ENCODE peak calls at places on chromosome 12, in eight cellular contexts. R is CD4-positive, alpha-beta memory T cell; M is fibroblast of lung; D is Panc1; P is thyroid gland; U is Peyer's patch; F is psoas muscle; V is tibial nerve. O is an unnamed sample.

GRCh38 chr12:70044170-70044569 is 199.1 kb upstream of the CNOT2 start:
- DNase-seq in R (no peak), M (no peak), D (no peak), P (no peak), U (no peak), F (no peak), V (no peak), O (no peak)

GRCh38 chr12:94616217-94616729 is 34.1 kb downstream of the TMCC3 start:
- DNase-seq in R (no peak), M (no peak), D (no peak), P (peak; percentile 44), U (no peak), F (peak; percentile 81), V (no peak), O (no peak)

GRCh38 chr12:52442600-52443061 is 8.5 kb upstream of the KRT75 start:
- DNase-seq in R (no peak), M (peak; percentile 59), D (peak; percentile 82), P (peak; percentile 4), U (no peak), F (no peak), V (no peak), O (no peak)

GRCh38 chr12:110585231-110585799 is 2.2 kb upstream of the PPTC7 start:
- DNase-seq in R (peak; percentile 58), M (peak; percentile 24), D (no peak), P (peak; percentile 46), U (no peak), F (no peak), V (no peak), O (peak; percentile 43)

GRCh38 chr12:42679402-42679801 is 89.9 kb upstream of the PRICKLE1 start:
- DNase-seq in R (no peak), M (peak; percentile 29), D (no peak), P (no peak), U (no peak), F (no peak), V (no peak), O (no peak)

GRCh38 chr12:62767946-62768345 is 167.0 kb downstream of the PPM1H start:
- DNase-seq in R (no peak), M (no peak), D (no peak), P (no peak), U (no peak), F (no peak), V (no peak), O (no peak)

GRCh38 chr12:80936353-80936641 is 1.4 kb downstream of the LIN7A start:
- DNase-seq in R (no peak), M (no peak), D (no peak), P (no peak), U (no peak), F (no peak), V (peak; percentile 13), O (no peak)

GRCh38 chr12:83818888-83819287 is 1093.7 kb downstream of the SLC6A15 start:
- DNase-seq in R (no peak), M (peak; percentile 56), D (no peak), P (no peak), U (no peak), F (no peak), V (no peak), O (no peak)

GRCh38 chr12:42538203-42538602 is 51.3 kb downstream of the PRICKLE1 start:
- DNase-seq in R (no peak), M (no peak), D (no peak), P (no peak), U (no peak), F (no peak), V (no peak), O (no peak)

GRCh38 chr12:32272465-32272864 is 126.9 kb upstream of the FGD4 start:
- DNase-seq in R (no peak), M (no peak), D (no peak), P (peak; percentile 73), U (peak; percentile 49), F (no peak), V (no peak), O (no peak)
- H3K27ac ChIP-seq in R (no peak overlapping the region), M (no peak overlapping the region), D (no peak overlapping the region), P (peak overlapping the region; percentile 40), U (no peak overlapping the region), F (no peak overlapping the region), V (no peak overlapping the region), O (peak overlapping the region; percentile 21)

GRCh38 chr12:132998742-132999141 is 12.6 kb downstream of the ZNF26 start:
- DNase-seq in R (no peak), M (no peak), D (no peak), P (no peak), U (no peak), F (no peak), V (no peak), O (no peak)
- H3K9me3 ChIP-seq in R (peaks cover 67% of the 10 kb centered on the region), M (no peaks in the 10 kb centered on the region), D (peaks cover 55% of the 10 kb centered on the region), P (peaks cover 3% of the 10 kb centered on the region), U (no peaks in the 10 kb centered on the region), F (peaks cover 68% of the 10 kb centered on the region), V (peaks cover 3% of the 10 kb centered on the region), O (peaks cover 95% of the 10 kb centered on the region)

DNA sequence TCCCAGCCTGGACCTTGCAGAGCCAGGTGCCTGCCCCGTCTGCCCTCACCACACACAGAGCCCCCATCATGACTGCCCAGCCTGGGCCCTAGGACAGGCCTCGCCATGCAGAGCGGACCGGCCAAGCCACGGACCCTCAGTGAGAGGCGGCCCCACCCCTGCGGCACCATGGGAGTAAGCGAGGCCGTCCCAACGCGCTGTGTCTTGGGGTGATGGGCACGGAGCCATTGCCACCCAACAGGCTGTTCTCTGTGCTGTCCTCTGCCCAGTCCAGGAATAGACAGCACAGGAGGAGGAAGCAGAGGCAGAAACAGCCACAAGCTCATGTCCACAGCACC is 39.2 kb downstream of the GALNT9 start:
- DNase-seq in R (no peak), M (no peak), D (no peak), P (no peak), U (no peak), F (no peak), V (no peak), O (no peak)
- H3K27me3 ChIP-seq in R (no peaks in the 10 kb centered on the region), M (no peaks in the 10 kb centered on the region), D (no peaks in the 10 kb centered on the region), P (no peaks in the 10 kb centered on the region), U (no peaks in the 10 kb centered on the region), F (peaks cover 23% of the 10 kb centered on the region), V (no peaks in the 10 kb centered on the region), O (peaks cover 23% of the 10 kb centered on the region)

DNA sequence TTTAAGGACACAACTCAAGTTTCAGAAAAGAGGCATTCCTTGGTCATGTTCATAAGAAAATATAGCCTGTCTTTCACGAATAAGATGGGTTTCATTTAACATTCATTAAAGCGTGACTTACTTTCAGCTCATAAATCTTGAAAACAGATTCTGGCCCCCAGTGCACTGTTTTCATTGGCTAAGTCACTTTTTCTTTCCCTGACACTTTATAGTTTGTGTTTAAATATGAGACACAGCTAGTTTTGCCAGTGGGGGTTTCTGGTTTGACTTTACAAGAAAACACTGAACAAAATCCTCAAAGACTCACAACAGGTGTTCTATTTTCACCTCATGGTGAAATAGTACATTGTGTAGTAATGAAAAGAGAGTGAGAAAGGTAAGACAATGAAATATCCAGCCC is 65.9 kb downstream of the PHLDA1 start:
- DNase-seq in R (no peak), M (no peak), D (no peak), P (no peak), U (no peak), F (no peak), V (no peak), O (no peak)
- H3K27ac ChIP-seq in R (no peak overlapping the region), M (no peak overlapping the region), D (peak overlapping the region; percentile 99), P (no peak overlapping the region), U (no peak overlapping the region), F (no peak overlapping the region), V (no peak overlapping the region), O (no peak overlapping the region)

DNA sequence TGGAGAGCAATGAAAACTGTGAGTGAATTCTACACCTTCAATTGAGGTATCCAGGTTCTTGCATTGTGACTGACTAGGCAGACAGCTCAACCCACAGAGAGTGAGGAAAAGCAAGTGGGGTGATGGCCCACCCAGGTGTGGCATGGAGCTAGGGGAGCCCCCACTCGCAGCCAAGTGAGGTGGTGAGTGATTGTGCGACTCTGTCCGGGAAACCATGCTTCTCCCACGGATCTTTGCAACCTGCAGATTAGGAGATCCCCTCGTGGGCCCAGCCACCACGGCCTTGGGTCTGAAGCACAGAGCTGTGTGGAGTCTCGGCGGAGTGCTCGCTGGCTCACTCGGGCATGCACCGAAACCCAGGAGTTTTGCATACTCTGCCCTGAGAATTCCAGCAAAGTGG is 120.1 kb downstream of the ALG10 start:
- DNase-seq in R (no peak), M (no peak), D (no peak), P (no peak), U (no peak), F (no peak), V (no peak), O (no peak)
- H3K9me3 ChIP-seq in R (no peaks in the 10 kb centered on the region), M (no peaks in the 10 kb centered on the region), D (no peaks in the 10 kb centered on the region), P (no peaks in the 10 kb centered on the region), U (no peaks in the 10 kb centered on the region), F (peaks cover 4% of the 10 kb centered on the region), V (no peaks in the 10 kb centered on the region), O (no peaks in the 10 kb centered on the region)